ENCODE peak calls at places on chromosomes 11 and 22, in eight cellular contexts. V is A549; T is lung; S is neuronal stem cell; H is aorta; N is spleen; Y is CD8-positive, alpha-beta T cell; B is fibroblast of lung. M is an unnamed sample. For H3K4me1, the result is how much of the 10 kb centered on the place peaks cover.

GRCh38 chr22:44876921-44877320 is 124.5 kb downstream of the ARHGAP8 start:
- DNase-seq in V (no peak), T (no peak), S (no peak), H (peak), N (peak), Y (no peak), B (no peak), M (no peak)

GRCh38 chr11:56624661-56625110 is 10.0 kb upstream of the OR5M1 start:
- DNase-seq in V (peak), T (no peak), S (peak), H (no peak), N (no peak), Y (no peak), B (peak), M (peak)

GRCh38 chr11:119338318-119338890 is 2.3 kb downstream of the C1QTNF5 start:
- DNase-seq in V (peak), T (peak), S (peak), H (peak), N (peak), Y (peak), B (peak), M (peak)

GRCh38 chr11:73308963-73309960 is 1.2 kb downstream of the ARHGEF17 start:
- DNase-seq in V (peak), T (peak), S (peak), H (peak), N (peak), Y (no peak), B (peak), M (peak)

GRCh38 chr11:86037743-86038142 is 31.1 kb downstream of the PICALM start:
- DNase-seq in V (no peak), T (no peak), S (no peak), H (no peak), N (no peak), Y (no peak), B (no peak), M (peak)

GRCh38 chr11:67996622-67997459 is 7.1 kb downstream of the UNC93B1 start:
- DNase-seq in V (peak), T (peak), S (peak), H (peak), N (peak), Y (peak), B (peak), M (peak)

GRCh38 chr11:75513250-75513649 is 12.5 kb downstream of the GDPD5 start:
- DNase-seq in V (peak), T (no peak), S (no peak), H (no peak), N (no peak), Y (no peak), B (peak), M (no peak)

GRCh38 chr22:49953027-49953679 is 7.4 kb upstream of the PIM3 start:
- DNase-seq in V (no peak), T (no peak), S (no peak), H (no peak), N (no peak), Y (no peak), B (no peak), M (no peak)

GRCh38 chr11:120522021-120522420 is 10.5 kb downstream of the GRIK4 start:
- DNase-seq in V (no peak), T (no peak), S (no peak), H (no peak), N (peak), Y (no peak), B (no peak), M (no peak)

GRCh38 chr22:22176929-22177616 is 67.5 kb upstream of the VPREB1 start:
- DNase-seq in V (no peak), T (no peak), S (no peak), H (no peak), N (no peak), Y (no peak), B (no peak), M (no peak)

GRCh38 chr22:20988573-20989322 is 6.7 kb downstream of the LZTR1 start:
- DNase-seq in V (no peak), T (no peak), S (no peak), H (no peak), N (no peak), Y (no peak), B (no peak), M (no peak)

GRCh38 chr11:75325713-75326438 is 25.6 kb downstream of the ARRB1 start:
- DNase-seq in V (peak), T (no peak), S (no peak), H (peak), N (no peak), Y (peak), B (peak), M (no peak)

GRCh38 chr22:32574957-32575893 is 100.6 kb downstream of the FBXO7 start:
- DNase-seq in V (no peak), T (no peak), S (no peak), H (no peak), N (no peak), Y (no peak), B (peak), M (no peak)

GRCh38 chr22:40484906-40485660 is 114.7 kb downstream of the SGSM3 start:
- DNase-seq in V (no peak), T (no peak), S (no peak), H (no peak), N (no peak), Y (no peak), B (peak), M (no peak)

GRCh38 chr11:32334822-32335221 is 100.5 kb downstream of the WT1 start:
- DNase-seq in V (peak), T (no peak), S (no peak), H (no peak), N (no peak), Y (no peak), B (no peak), M (peak)

GRCh38 chr11:130145975-130146776 is 13.4 kb upstream of the ST14 start:
- DNase-seq in V (peak), T (peak), S (no peak), H (no peak), N (no peak), Y (no peak), B (peak), M (peak)

GRCh38 chr11:65051389-65051858 is 6.9 kb downstream of the NAALADL1 start:
- DNase-seq in V (no peak), T (no peak), S (no peak), H (no peak), N (no peak), Y (no peak), B (peak), M (no peak)

GRCh38 chr22:37892566-37893338 is 13.3 kb upstream of the MICALL1 start:
- DNase-seq in V (no peak), T (peak), S (no peak), H (peak), N (no peak), Y (no peak), B (no peak), M (no peak)
- H3K4me1 ChIP-seq in V (under half), T (under half), S (under half), H (under half), N (under half), Y (under half), B (under half), M (under half)

DNA sequence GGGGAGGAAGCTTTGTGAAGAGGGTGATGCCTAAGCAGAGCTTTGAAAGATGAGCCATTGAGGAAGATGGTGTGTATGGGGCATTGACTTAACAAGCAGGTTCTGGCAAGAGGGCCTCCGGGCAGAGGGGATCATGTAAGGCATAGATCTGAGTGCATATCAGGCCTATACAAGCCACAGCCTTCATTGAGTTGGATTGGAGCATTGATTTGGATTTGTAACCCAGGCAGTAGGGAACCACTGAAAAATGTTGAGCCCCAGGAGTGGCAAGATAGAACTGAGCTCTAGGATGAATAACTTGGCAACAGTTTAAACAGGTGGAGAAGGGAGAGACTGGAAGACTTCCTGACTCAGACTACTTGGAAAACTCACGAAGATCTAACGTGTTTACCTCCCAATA is 21.4 kb downstream of the PANX1 start:
- DNase-seq in V (no peak), T (no peak), S (no peak), H (no peak), N (no peak), Y (no peak), B (no peak), M (no peak)
- H3K27ac ChIP-seq in V (peak), T (no peak), S (no peak), H (no peak), N (no peak), Y (no peak), B (no peak), M (no peak)

GRCh38 chr22:38314140-38314991 is 2.9 kb downstream of the CSNK1E start:
- DNase-seq in V (no peak), T (no peak), S (no peak), H (no peak), N (peak), Y (no peak), B (peak), M (no peak)

GRCh38 chr22:38310518-38311330 is 6.5 kb downstream of the CSNK1E start:
- DNase-seq in V (no peak), T (no peak), S (no peak), H (no peak), N (peak), Y (no peak), B (no peak), M (no peak)

GRCh38 chr22:38311331-38311635 is 6.0 kb downstream of the CSNK1E start:
- DNase-seq in V (no peak), T (no peak), S (no peak), H (no peak), N (no peak), Y (no peak), B (no peak), M (no peak)

GRCh38 chr22:38313384-38313955 is 3.8 kb downstream of the CSNK1E start:
- DNase-seq in V (peak), T (no peak), S (no peak), H (peak), N (peak), Y (no peak), B (peak), M (no peak)

GRCh38 chr22:38312261-38312800 is 4.9 kb downstream of the CSNK1E start:
- DNase-seq in V (no peak), T (no peak), S (no peak), H (no peak), N (no peak), Y (no peak), B (no peak), M (no peak)
- H3K4me1 ChIP-seq in V (under half), T (under half), S (under half), H (under half), N (half or more), Y (under half), B (under half), M (under half)

DNA sequence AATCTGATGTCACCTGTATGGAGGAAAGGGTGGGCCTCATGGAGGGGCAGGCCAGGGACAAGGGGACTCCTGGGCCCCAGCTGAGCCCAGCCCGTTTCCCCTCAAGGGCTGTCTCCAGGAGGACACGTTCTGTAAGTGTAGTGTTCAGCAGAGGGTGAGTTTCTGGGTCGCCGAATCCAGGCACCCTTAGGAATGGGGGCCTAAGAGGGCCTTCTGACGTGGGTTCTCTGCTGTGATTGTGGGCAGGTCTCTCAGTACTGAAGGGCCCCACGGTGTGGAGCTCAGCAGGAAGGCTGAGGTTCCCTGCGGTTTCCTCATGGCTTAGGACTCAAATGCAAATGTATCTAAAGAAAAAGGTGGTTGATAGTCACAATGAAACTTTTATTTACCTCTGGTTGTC is 6.5 kb downstream of the PTDSS2 start:
- DNase-seq in V (no peak), T (no peak), S (no peak), H (no peak), N (peak), Y (peak), B (no peak), M (peak)
- H3K27ac ChIP-seq in V (no peak), T (no peak), S (no peak), H (no peak), N (no peak), Y (no peak), B (no peak), M (no peak)

GRCh38 chr11:1827095-1827797 is 7.5 kb upstream of the SYT8 start:
- DNase-seq in V (peak), T (peak), S (no peak), H (peak), N (no peak), Y (no peak), B (peak), M (peak)

GRCh38 chr11:1824221-1825038 is 10.4 kb upstream of the SYT8 start:
- DNase-seq in V (no peak), T (no peak), S (no peak), H (no peak), N (no peak), Y (no peak), B (no peak), M (no peak)

GRCh38 chr11:1826552-1827094 is 8.2 kb upstream of the SYT8 start:
- DNase-seq in V (peak), T (no peak), S (no peak), H (peak), N (no peak), Y (no peak), B (peak), M (peak)

GRCh38 chr11:1825039-1825740 is 9.6 kb upstream of the SYT8 start:
- DNase-seq in V (peak), T (peak), S (peak), H (peak), N (peak), Y (no peak), B (no peak), M (peak)

GRCh38 chr11:1825785-1826451 is 8.9 kb upstream of the SYT8 start:
- DNase-seq in V (no peak), T (no peak), S (no peak), H (no peak), N (no peak), Y (no peak), B (no peak), M (no peak)
- H3K4me1 ChIP-seq in V (half or more), T (under half), S (under half), H (under half), N (under half), Y (under half), B (under half), M (under half)

GRCh38 chr11:83159901-83160865 is 3.3 kb downstream of the PCF11 start:
- DNase-seq in V (peak), T (no peak), S (no peak), H (no peak), N (peak), Y (no peak), B (peak), M (peak)

GRCh38 chr11:83158965-83159900 is 2.3 kb downstream of the PCF11 start:
- DNase-seq in V (no peak), T (no peak), S (no peak), H (no peak), N (no peak), Y (no peak), B (no peak), M (no peak)

GRCh38 chr11:83161610-83162199 is 4.8 kb downstream of the PCF11 start:
- DNase-seq in V (no peak), T (no peak), S (no peak), H (no peak), N (no peak), Y (no peak), B (no peak), M (no peak)

GRCh38 chr11:83158474-83158786 is 1.5 kb downstream of the PCF11 start:
- DNase-seq in V (no peak), T (no peak), S (no peak), H (no peak), N (no peak), Y (no peak), B (no peak), M (no peak)

GRCh38 chr11:83162377-83162776 is 5.4 kb downstream of the PCF11 start:
- DNase-seq in V (no peak), T (no peak), S (no peak), H (no peak), N (no peak), Y (no peak), B (no peak), M (peak)
- H3K27ac ChIP-seq in V (no peak), T (no peak), S (no peak), H (no peak), N (peak), Y (no peak), B (no peak), M (no peak)

M was measured in small intestine.